ENCODE peak calls at places on chromosomes 1 and 21, in four cellular contexts. I is colonic mucosa, W is OCI-LY7, V is heart right ventricle. R is an unnamed sample.
A peak's percentile ranks its signal among the peaks of the same experiment; 100 is the strongest.

GRCh38 chr1:36442337-36442736 is 7.9 kb downstream of the OSCP1 start:
- DNase-seq in V (no peak), I (no peak), W (no peak), R (no peak)

GRCh38 chr1:100657876-100658715 is 61.4 kb upstream of the VCAM1 start:
- DNase-seq in I (no peak), V (no peak), W (no peak), R (no peak)

GRCh38 chr1:9101510-9102146 is 27.3 kb downstream of the GPR157 start:
- DNase-seq in I (peak; percentile 52), W (peak; percentile 88), V (peak; percentile 41), R (no peak)

GRCh38 chr1:36172983-36173382 is 17.0 kb downstream of the MAP7D1 start:
- DNase-seq in I (no peak), V (no peak), W (no peak), R (no peak)

GRCh38 chr1:192401832-192402231 is 85.0 kb downstream of the RGS21 start:
- DNase-seq in V (no peak), I (no peak), W (no peak), R (no peak)

GRCh38 chr1:88013485-88013884 is 670.6 kb upstream of the PKN2 start:
- DNase-seq in W (no peak), V (no peak), I (no peak), R (no peak)

GRCh38 chr1:155034318-155035208 is 939 bp downstream of the DCST1 start:
- DNase-seq in V (no peak), I (no peak), W (no peak), R (no peak)

GRCh38 chr21:17512245-17513213 is at the start of gene CXADR:
- DNase-seq in V (peak; percentile 63), W (peak; percentile 93), I (peak; percentile 91), R (peak; percentile 73)

GRCh38 chr1:34844252-34844634 is 15.3 kb downstream of the SMIM12 start:
- DNase-seq in W (no peak), I (no peak), V (peak; percentile 51), R (no peak)

GRCh38 chr1:21468597-21468996 is 28.7 kb downstream of the NBPF3 start:
- DNase-seq in W (peak; percentile 29), V (no peak), I (no peak), R (no peak)

GRCh38 chr1:10735603-10736305 is 60.7 kb downstream of the CASZ1 start:
- DNase-seq in I (no peak), W (no peak), V (peak; percentile 36), R (no peak)

DNA sequence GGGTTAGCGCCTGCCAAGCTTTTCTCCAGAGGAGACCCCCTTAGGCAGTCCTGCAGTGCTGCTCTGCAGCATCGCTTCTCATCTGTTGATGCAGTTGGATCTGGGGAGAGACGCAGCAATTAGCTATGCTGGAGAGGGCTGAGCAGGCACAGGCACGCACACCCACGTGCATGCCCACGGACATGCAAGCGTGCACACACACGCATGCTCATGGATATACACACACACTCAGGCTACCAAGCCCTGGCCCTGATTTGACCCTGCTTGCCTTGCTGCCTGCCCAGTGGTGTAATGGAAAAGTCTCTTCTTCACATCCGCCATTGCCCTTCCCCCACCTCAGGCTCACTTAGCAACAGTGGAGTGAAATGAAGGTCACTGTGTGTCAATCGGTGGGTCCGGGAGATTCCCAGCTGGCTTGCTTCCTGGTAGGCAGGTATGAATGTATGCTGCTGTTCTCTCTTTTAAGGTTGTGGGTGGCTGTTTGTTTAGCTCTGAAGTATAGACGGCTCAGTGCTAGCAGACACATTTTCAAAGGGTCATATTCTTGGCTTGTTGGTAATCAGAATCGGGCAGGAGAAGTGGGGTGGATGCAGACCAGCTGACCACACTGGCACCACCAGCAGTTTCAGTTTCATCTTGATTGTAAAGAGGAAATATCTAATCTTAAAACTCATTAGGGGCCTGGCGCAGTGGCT is 9.5 kb downstream of the ATP1B1 start:
- DNase-seq in V (peak; percentile 66), I (peak; percentile 81), W (peak; percentile 28), R (peak; percentile 61)
- H3K4me3 ChIP-seq in V (no peak overlapping the region), I (no peak overlapping the region), W (no peak overlapping the region), R (peak overlapping the region; percentile 22)

GRCh38 chr1:206923961-206924548 is 2.3 kb upstream of the FCMR start:
- DNase-seq in V (no peak), W (no peak), I (no peak), R (no peak)
- H3K4me3 ChIP-seq in V (no peak overlapping the region), W (no peak overlapping the region), I (no peak overlapping the region), R (peak overlapping the region; percentile 81)

GRCh38 chr1:90716243-90716551 is 905 bp downstream of the BARHL2 start:
- DNase-seq in V (no peak), I (no peak), W (no peak), R (no peak)
- H3K4me3 ChIP-seq in V (no peak overlapping the region), I (no peak overlapping the region), W (no peak overlapping the region), R (no peak overlapping the region)

DNA sequence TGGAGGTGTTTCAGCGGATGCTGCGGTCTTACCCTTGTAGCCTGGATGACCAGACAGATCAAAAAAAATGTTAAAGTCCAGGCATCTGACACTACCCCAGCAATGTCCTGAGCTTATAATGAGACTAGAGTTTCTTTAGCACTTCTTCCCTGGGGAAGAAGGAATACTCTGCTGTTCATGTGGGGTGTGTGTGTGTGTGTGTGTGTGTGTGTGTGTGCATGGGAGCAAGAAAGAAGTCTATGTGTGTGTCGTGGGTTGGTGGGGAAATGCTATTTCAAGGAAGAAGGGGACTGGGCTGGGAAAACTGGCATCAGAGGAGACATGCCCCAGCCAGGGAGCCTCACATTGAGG is 3.0 kb upstream of the RASSF5 start:
- DNase-seq in I (no peak), V (no peak), W (no peak), R (no peak)
- H3K4me3 ChIP-seq in I (no peak overlapping the region), V (no peak overlapping the region), W (no peak overlapping the region), R (no peak overlapping the region)

GRCh38 chr1:68211781-68212180 is 20.5 kb downstream of the WLS start:
- DNase-seq in W (no peak), I (no peak), V (no peak), R (no peak)
- H3K4me3 ChIP-seq in W (no peak overlapping the region), I (no peak overlapping the region), V (no peak overlapping the region), R (no peak overlapping the region)

GRCh38 chr1:212610575-212610967 is 2.0 kb downstream of the ATF3 start:
- DNase-seq in W (no peak), V (no peak), I (no peak), R (no peak)
- H3K4me3 ChIP-seq in W (no peak overlapping the region), V (peak overlapping the region; percentile 95), I (no peak overlapping the region), R (peak overlapping the region; percentile 86)

GRCh38 chr1:206429421-206429820 is 40.9 kb upstream of the IKBKE start:
- DNase-seq in W (no peak), V (no peak), I (no peak), R (no peak)
- H3K4me3 ChIP-seq in W (no peak overlapping the region), V (no peak overlapping the region), I (no peak overlapping the region), R (no peak overlapping the region)